ENCODE peak calls at places on chromosomes 4 and X, in nine cellular contexts. B, H, X, V, M, C, S, I and U are unnamed samples. For H3K4me1, the result is how much of the 10 kb centered on the place peaks cover.

GRCh38 chrX:110317079-110317819 is 636 bp downstream of the AMMECR1 start:
- DNase-seq in B (no peak), H (peak), X (peak), V (peak), M (peak), C (peak), S (peak), I (peak), U (no peak)

GRCh38 chr4:5730993-5731975 is 20.3 kb downstream of the EVC start:
- DNase-seq in B (no peak), H (no peak), X (no peak), V (no peak), M (no peak), C (no peak), S (no peak), I (no peak), U (no peak)

GRCh38 chr4:56803473-56803872 is 18.0 kb downstream of the SPINK2 start:
- DNase-seq in B (peak), H (no peak), X (no peak), V (no peak), M (no peak), C (no peak), S (no peak), I (no peak), U (no peak)

GRCh38 chr4:42596918-42597317 is 60.0 kb downstream of the ATP8A1 start:
- DNase-seq in B (no peak), H (no peak), X (no peak), V (no peak), M (no peak), C (no peak), S (no peak), I (no peak), U (no peak)

GRCh38 chr4:143411527-143412480 is 75.1 kb downstream of the GAB1 start:
- DNase-seq in B (peak), H (no peak), X (no peak), V (no peak), M (no peak), C (no peak), S (no peak), I (no peak), U (no peak)

GRCh38 chr4:33746979-33747378 is 2497.3 kb downstream of the ARAP2 start:
- DNase-seq in B (peak), H (no peak), X (no peak), V (no peak), M (no peak), C (no peak), S (no peak), I (no peak), U (no peak)

GRCh38 chr4:44861756-44862155 is 135.4 kb upstream of the GNPDA2 start:
- DNase-seq in B (no peak), H (no peak), X (no peak), V (no peak), M (no peak), C (no peak), S (no peak), I (no peak), U (no peak)

GRCh38 chr4:16461362-16461761 is 235.1 kb upstream of the TAPT1 start:
- DNase-seq in B (peak), H (no peak), X (no peak), V (no peak), M (no peak), C (no peak), S (no peak), I (no peak), U (no peak)

GRCh38 chr4:139279723-139280620 is at the start of gene MGARP:
- DNase-seq in B (peak), H (no peak), X (peak), V (peak), M (no peak), C (peak), S (peak), I (peak), U (peak)

GRCh38 chrX:13082286-13083065 is 38.1 kb upstream of the FAM9C start:
- DNase-seq in B (no peak), H (no peak), X (no peak), V (no peak), M (no peak), C (no peak), S (no peak), I (no peak), U (no peak)

GRCh38 chr4:138181288-138181687 is 60.9 kb downstream of the SLC7A11 start:
- DNase-seq in B (peak), H (no peak), X (no peak), V (no peak), M (no peak), C (no peak), S (no peak), I (no peak), U (no peak)

GRCh38 chrX:153649178-153649914 is 2.3 kb downstream of the DUSP9 start:
- DNase-seq in B (no peak), H (peak), X (peak), V (no peak), M (peak), C (peak), S (peak), I (no peak), U (peak)

GRCh38 chr4:2745981-2746806 is 9.9 kb downstream of the TNIP2 start:
- DNase-seq in B (peak), H (no peak), X (no peak), V (peak), M (peak), C (no peak), S (no peak), I (peak), U (peak)

GRCh38 chr4:5863461-5864113 is 29.3 kb downstream of the CRMP1 start:
- DNase-seq in B (peak), H (no peak), X (peak), V (no peak), M (no peak), C (no peak), S (no peak), I (no peak), U (no peak)

GRCh38 chr4:179095585-179096228 is 1653.5 kb upstream of the AGA start:
- DNase-seq in B (peak), H (no peak), X (peak), V (no peak), M (no peak), C (no peak), S (peak), I (no peak), U (no peak)

GRCh38 chr4:81130569-81130968 is 84.5 kb downstream of the PRKG2 start:
- DNase-seq in B (no peak), H (no peak), X (peak), V (no peak), M (no peak), C (no peak), S (no peak), I (no peak), U (no peak)

GRCh38 chr4:82509029-82509428 is 52.8 kb downstream of the TMEM150C start:
- DNase-seq in B (no peak), H (no peak), X (peak), V (no peak), M (no peak), C (no peak), S (peak), I (no peak), U (no peak)

GRCh38 chr4:187209921-187210613 is 486.4 kb upstream of the FAT1 start:
- DNase-seq in B (peak), H (no peak), X (no peak), V (no peak), M (no peak), C (no peak), S (no peak), I (no peak), U (no peak)

GRCh38 chr4:4333265-4333706 is 43.2 kb downstream of the ZBTB49 start:
- DNase-seq in B (peak), H (peak), X (no peak), V (no peak), M (peak), C (peak), S (no peak), I (peak), U (no peak)

GRCh38 chr4:156970501-156971167 is 965 bp downstream of the PDGFC start:
- DNase-seq in B (peak), H (peak), X (peak), V (no peak), M (peak), C (peak), S (peak), I (peak), U (no peak)

DNA sequence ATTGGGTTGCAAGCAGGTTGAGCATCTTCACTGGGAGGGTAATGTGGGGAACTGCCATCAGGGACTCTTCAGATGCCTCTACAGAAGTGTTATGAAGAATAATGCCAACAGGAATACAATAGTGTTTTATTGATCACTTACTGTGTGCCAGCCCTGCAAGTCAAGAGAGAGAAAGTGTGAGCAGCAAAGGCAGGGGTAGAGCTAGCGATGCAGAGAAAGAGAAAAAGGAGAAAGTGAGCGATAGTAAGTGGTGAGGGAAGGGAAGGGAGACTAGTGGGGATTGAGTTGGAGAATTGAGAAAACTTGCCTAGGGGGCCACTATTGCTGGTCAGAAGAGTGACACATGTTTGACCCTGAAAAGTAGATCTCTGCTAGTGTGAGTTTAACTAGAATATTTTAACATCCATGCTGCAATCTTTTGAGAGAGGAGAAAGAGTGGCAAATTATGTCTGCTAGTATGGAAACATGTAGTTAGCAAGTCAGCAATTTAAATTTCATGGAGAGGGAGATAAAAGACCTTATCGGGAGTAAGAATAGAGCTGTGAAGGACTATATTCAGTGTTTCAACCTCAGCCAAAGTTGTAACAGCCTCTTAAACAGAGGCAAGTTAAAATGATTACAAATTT is 12.2 kb downstream of the AFF1 start:
- DNase-seq in B (no peak), H (no peak), X (no peak), V (no peak), M (no peak), C (no peak), S (no peak), I (no peak), U (no peak)
- H3K4me1 ChIP-seq in B (under half), H (under half), X (under half), V (under half), M (under half), C (under half), S (under half), I (under half), U (under half)

GRCh38 chrX:79140731-79141130 is 3.8 kb upstream of the GPR174 start:
- DNase-seq in B (no peak), H (no peak), X (no peak), V (no peak), M (no peak), C (no peak), S (no peak), I (no peak), U (no peak)

GRCh38 chrX:79133897-79134296 is 10.6 kb upstream of the GPR174 start:
- DNase-seq in B (no peak), H (no peak), X (no peak), V (no peak), M (no peak), C (no peak), S (no peak), I (no peak), U (no peak)

DNA sequence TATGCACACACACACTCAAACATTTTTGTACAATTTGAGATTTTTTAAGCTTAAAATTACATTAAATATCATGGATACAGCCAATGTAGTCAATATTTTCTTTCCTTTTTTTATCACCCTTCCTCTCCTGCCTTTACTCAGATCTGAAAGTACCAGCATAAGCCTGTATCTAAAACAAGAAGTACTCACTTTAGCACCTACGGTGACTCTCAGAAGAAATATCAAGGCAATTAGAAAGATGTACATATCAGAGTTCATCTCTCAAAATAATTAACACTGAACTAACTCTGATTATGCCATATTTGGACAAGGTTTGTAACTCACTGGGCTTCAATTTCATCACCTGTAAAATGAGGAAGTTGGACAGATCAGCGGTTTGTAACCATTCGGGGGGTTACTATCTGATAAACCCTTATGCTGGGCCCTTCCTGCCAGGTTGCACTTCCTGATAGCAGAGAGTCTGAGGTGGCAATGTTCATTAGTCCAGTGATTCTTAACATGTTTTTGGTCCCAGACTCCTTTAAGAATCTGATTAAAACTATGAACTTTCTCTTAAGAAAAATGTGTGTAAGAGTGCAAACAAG is 5.7 kb upstream of the GPR174 start:
- DNase-seq in B (no peak), H (no peak), X (no peak), V (no peak), M (no peak), C (no peak), S (no peak), I (no peak), U (no peak)
- H3K27ac ChIP-seq in B (no peak), H (no peak), X (no peak), V (peak), M (no peak), C (no peak), S (no peak), I (no peak), U (no peak)

DNA sequence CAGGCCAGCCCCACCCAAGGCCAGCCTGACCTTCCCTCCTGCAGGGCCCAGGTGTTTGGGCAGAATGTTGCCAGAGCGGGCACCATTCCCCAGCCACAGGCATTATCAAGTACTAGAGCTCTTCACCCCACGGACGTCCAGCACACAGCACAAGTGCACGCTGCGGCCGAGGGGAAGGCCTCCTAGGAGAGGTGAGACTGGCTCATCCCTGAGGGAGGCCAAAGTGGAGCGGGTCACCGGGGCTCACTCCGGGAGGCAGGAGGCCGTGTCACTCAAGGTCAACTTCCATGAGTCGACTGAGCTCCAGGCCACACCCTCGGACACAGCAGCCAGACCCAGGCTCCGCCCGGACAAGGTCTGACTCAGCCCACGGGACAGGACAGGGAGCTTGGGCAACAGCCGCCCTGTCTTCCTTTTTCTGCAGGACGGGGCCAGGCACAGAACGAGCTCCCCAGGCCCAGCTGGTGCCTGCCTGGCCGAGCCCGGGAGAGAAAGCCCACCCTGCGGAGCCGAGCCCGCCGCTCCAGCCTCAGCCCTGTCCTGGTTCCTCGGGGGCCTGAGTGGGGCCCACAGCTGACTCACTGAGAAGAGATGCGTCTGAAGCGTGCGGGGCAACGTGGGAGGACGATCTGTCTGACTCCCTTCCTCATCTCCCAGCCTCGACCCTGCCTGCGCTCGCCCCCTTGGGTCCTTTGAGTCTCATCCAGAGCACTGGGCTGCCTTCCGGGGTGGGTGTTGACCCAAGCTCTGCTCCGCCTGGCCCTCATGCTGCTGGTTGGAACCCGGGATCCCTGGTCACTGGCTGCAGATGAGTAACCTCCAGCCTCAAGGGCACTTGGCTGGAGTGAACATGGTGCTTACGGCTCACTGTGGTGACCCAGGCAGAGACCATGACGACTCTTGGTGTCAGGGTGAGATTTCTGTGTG is 1.6 kb downstream of the SLC49A3 start:
- DNase-seq in B (peak), H (peak), X (peak), V (no peak), M (peak), C (peak), S (no peak), I (peak), U (no peak)
- H3K4me1 ChIP-seq in B (under half), H (under half), X (under half), V (under half), M (under half), C (under half), S (under half), I (under half), U (under half)

DNA sequence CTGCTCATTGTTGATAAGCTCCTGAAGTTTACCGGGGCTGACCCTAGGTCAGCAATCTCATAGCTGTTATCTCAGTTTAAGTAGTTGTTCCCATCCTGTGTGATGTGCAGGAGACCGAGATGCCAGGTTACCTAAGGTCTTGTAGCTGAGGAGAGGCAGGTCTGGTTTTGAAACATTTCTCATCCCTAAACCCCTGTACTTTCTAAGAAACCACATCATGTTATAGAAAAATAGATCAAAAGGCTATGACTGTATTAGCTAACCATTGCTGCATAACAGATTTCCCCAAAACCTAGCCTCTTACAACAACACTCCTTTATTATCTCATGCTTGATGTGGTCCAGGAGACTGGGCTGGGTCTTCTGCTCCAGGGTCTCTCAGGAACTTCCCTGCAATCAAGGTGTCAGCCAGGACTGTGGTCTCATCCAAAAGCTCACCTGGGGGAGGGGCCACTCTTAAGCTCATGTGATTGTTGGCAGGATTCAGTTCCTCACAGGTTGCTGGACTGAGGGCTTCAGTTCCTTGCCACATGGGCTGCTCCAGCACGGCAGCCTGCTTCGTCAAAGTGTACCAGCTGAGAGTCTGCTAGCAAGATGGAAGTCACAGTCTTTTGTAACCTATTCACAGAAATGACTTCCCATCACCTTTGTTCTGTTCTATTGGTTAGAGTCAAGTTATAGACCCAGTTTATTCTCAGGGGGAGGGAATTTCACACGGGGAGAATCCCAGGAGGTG is 60.9 kb upstream of the CLCN4 start:
- DNase-seq in B (no peak), H (no peak), X (no peak), V (no peak), M (no peak), C (no peak), S (no peak), I (no peak), U (no peak)
- H3K27ac ChIP-seq in B (no peak), H (no peak), X (no peak), V (no peak), M (no peak), C (no peak), S (no peak), I (no peak), U (no peak)

DNA sequence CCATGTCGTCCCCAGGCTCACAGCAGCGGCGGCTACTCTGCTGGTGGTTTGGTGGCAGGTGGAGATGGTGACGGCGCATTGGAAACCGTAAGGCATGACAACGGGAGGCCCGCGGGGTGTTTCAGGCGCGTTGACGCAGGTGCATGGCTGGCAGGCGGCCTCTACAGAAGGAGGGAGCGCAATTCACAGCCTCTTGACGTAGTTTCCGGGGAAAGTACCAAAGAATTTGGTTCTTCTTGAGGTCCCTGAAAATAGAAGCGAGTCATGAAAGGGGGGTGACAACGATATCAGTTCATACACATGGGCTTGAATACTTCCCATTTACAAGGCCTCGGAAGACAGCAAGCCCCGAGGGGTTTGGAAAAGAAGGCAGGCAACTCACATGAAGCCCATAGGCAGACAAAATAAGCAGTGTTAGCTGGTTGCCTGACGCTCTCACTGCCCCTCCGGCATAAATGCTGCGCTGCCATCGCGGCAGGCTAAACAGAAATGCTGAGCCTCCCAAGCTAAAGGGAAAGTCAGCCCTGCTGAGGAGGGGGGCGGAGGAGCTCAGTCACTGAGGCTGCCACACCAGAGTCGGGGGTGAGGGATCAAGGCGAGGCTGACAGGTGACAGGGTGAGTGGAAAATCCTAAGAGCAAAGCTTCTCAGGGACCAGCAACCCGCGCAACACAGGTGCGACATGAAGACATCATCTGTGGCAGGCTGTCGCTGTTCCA is 52.3 kb upstream of the PDLIM3 start:
- DNase-seq in B (no peak), H (no peak), X (peak), V (peak), M (no peak), C (no peak), S (peak), I (peak), U (peak)
- H3K4me1 ChIP-seq in B (under half), H (under half), X (under half), V (under half), M (under half), C (under half), S (under half), I (under half), U (under half)

GRCh38 chr4:155657169-155657568 is 9.5 kb upstream of the GUCY1A1 start:
- DNase-seq in B (no peak), H (no peak), X (no peak), V (no peak), M (no peak), C (no peak), S (no peak), I (no peak), U (no peak)
- H3K27ac ChIP-seq in B (no peak), H (no peak), X (no peak), V (no peak), M (no peak), C (no peak), S (no peak), I (no peak), U (no peak)